ENCODE peak calls at places on chromosomes 6 and 20, in eight cellular contexts. R is astrocyte, X is IMR-90, A is uterus, H is K562, J is endodermal cell, B is brain microvascular endothelial cell, O is heart left ventricle. N is an unnamed sample.

GRCh38 chr6:169847141-169847674 is 95.8 kb downstream of the ERMARD start:
- DNase-seq in R (no peak), H (no peak), A (no peak), J (peak; percentile 27), O (no peak), B (no peak), X (no peak), N (no peak)

GRCh38 chr6:145315982-145316600 is 419.2 kb downstream of the EPM2A start:
- DNase-seq in H (no peak), J (peak; percentile 46), R (no peak), B (no peak), X (peak; percentile 4), O (no peak), A (no peak), N (no peak)

GRCh38 chr6:25369450-25370086 is 90.4 kb downstream of the CARMIL1 start:
- DNase-seq in R (peak; percentile 45), X (no peak), O (peak; percentile 57), H (no peak), A (no peak), B (no peak), J (peak; percentile 71), N (no peak)

GRCh38 chr6:40011844-40012243 is 77.6 kb upstream of the MOCS1 start:
- DNase-seq in B (no peak), R (no peak), A (no peak), H (no peak), X (no peak), O (no peak), J (peak; percentile 49), N (no peak)

GRCh38 chr20:49595811-49596545 is 28.0 kb upstream of the PTGIS start:
- DNase-seq in A (peak; percentile 64), R (peak; percentile 85), X (peak; percentile 67), O (no peak), B (peak; percentile 64), J (no peak), H (no peak), N (no peak)

GRCh38 chr6:133983099-133983939 is 30.3 kb downstream of the TBPL1 start:
- DNase-seq in X (peak; percentile 53), A (no peak), J (peak; percentile 57), H (peak; percentile 47), R (peak; percentile 67), B (peak; percentile 35), O (no peak), N (peak; percentile 48)

GRCh38 chr20:50313827-50314226 is 123.2 kb downstream of the CEBPB start:
- DNase-seq in J (peak; percentile 17), A (no peak), O (no peak), R (no peak), B (no peak), X (no peak), H (no peak), N (no peak)

GRCh38 chr6:32854376-32855178 is 585 bp downstream of the PSMB9 start:
- DNase-seq in H (peak; percentile 39), A (peak; percentile 65), B (no peak), O (peak; percentile 50), X (peak; percentile 33), R (no peak), J (no peak), N (peak; percentile 20)

GRCh38 chr6:125274935-125275334 is 26.8 kb downstream of the HDDC2 start:
- DNase-seq in O (no peak), A (no peak), R (no peak), X (no peak), B (no peak), H (no peak), J (no peak), N (no peak)

GRCh38 chr6:150881911-150882481 is 16.5 kb downstream of the MTHFD1L start:
- DNase-seq in O (peak; percentile 64), B (peak; percentile 99), A (peak; percentile 54), R (peak; percentile 99), H (no peak), J (peak; percentile 31), X (peak; percentile 100), N (no peak)

GRCh38 chr6:31776961-31777666 is at the start of gene VWA7:
- DNase-seq in R (peak; percentile 66), B (peak; percentile 54), X (peak; percentile 70), H (peak; percentile 99), A (peak; percentile 90), J (peak; percentile 56), O (peak; percentile 78), N (peak; percentile 33)

GRCh38 chr6:131597448-131597847 is 24.4 kb downstream of the ARG1 start:
- DNase-seq in J (no peak), B (no peak), H (no peak), O (no peak), R (no peak), X (no peak), A (no peak), N (no peak)

GRCh38 chr6:41954668-41955067 is 13.1 kb upstream of the CCND3 start:
- DNase-seq in H (no peak), X (no peak), R (no peak), J (no peak), B (no peak), A (no peak), O (no peak), N (no peak)

GRCh38 chr6:142408409-142408808 is 106.6 kb downstream of the ADGRG6 start:
- DNase-seq in A (no peak), H (no peak), O (no peak), B (no peak), J (no peak), X (no peak), R (no peak), N (no peak)

GRCh38 chr6:134436281-134436815 is 118.4 kb upstream of the SGK1 start:
- DNase-seq in J (no peak), B (peak; percentile 98), X (peak; percentile 99), H (peak; percentile 76), A (peak; percentile 28), R (peak; percentile 97), O (peak; percentile 44), N (peak; percentile 31)

GRCh38 chr6:153058909-153059308 is 56.4 kb upstream of the MTRF1L start:
- DNase-seq in O (no peak), B (no peak), A (no peak), X (peak; percentile 4), J (no peak), R (no peak), H (no peak), N (no peak)

GRCh38 chr20:58171796-58172425 is 56.5 kb downstream of the ANKRD60 start:
- DNase-seq in R (no peak), H (no peak), J (no peak), B (no peak), A (no peak), O (no peak), X (no peak), N (no peak)

GRCh38 chr6:1612386-1612893 is 2.7 kb downstream of the FOXC1 start:
- DNase-seq in B (no peak), X (no peak), H (no peak), O (no peak), J (peak; percentile 29), A (no peak), R (no peak), N (no peak)

GRCh38 chr6:1611572-1612385 is 2.1 kb downstream of the FOXC1 start:
- DNase-seq in H (no peak), A (no peak), J (peak; percentile 88), X (peak; percentile 53), O (peak; percentile 28), R (peak; percentile 32), B (no peak), N (no peak)

GRCh38 chr6:1609662-1610496 is at the start of gene FOXC1:
- DNase-seq in B (peak; percentile 85), X (peak; percentile 94), J (peak; percentile 93), A (peak; percentile 81), R (peak; percentile 81), H (no peak), O (peak; percentile 90), N (no peak)

GRCh38 chr6:1610497-1611321 is 994 bp downstream of the FOXC1 start:
- DNase-seq in B (no peak), J (peak; percentile 79), R (peak; percentile 32), H (no peak), A (no peak), O (peak; percentile 41), X (peak; percentile 29), N (no peak)

GRCh38 chr6:1611322-1611571 is 1.5 kb downstream of the FOXC1 start:
- DNase-seq in R (no peak), H (no peak), J (no peak), A (no peak), B (no peak), O (peak; percentile 30), X (peak; percentile 50), N (no peak)
- H3K27ac ChIP-seq in R (no peak overlapping the region), H (no peak overlapping the region), J (no peak overlapping the region), A (peak overlapping the region; percentile 89), B (no peak overlapping the region), O (peak overlapping the region; percentile 88), X (peak overlapping the region; percentile 99), N (no peak overlapping the region)

DNA sequence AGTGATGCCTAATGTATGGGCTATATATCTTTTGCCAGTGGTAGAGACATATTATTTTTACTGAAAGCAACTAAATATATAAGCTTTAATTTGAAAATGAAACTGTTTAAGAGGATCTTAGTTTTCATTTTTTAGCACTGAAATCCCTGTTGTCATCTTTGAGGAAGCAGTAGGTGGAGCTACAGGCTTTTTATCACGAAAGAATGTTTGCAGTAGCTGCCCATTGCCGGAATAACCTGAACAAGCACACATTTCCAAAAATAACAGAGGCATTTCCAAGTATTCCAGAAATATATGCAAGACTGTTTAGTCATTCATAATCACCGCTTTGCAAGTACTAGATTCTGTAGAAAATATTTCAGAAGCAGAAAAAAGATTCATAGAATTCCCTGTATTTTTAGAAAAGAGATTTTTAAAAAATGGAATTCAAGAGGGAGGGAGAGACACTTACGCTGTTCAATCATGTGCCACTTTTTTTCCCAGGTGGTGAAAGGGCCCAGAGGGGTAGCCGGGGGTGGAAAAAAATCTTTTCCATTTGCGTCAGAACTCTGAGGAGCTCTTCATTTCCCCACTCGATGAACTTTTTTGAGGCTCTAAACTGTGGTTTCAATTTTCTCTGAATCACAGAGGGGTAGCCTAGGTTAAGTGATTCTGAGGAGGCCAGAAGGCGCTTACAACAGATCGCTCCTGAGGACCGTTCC is 142.5 kb upstream of the FERMT1 start:
- DNase-seq in R (peak; percentile 85), B (peak; percentile 82), H (no peak), X (peak; percentile 73), A (no peak), O (no peak), J (no peak), N (no peak)
- TF ChIP-seq CTCF in R (peak; percentile 54), B (peak; percentile 52), H (no peak), X (peak; percentile 67), A (peak; percentile 10), O (peak; percentile 65), J (peak; percentile 73), N (no peak)

DNA sequence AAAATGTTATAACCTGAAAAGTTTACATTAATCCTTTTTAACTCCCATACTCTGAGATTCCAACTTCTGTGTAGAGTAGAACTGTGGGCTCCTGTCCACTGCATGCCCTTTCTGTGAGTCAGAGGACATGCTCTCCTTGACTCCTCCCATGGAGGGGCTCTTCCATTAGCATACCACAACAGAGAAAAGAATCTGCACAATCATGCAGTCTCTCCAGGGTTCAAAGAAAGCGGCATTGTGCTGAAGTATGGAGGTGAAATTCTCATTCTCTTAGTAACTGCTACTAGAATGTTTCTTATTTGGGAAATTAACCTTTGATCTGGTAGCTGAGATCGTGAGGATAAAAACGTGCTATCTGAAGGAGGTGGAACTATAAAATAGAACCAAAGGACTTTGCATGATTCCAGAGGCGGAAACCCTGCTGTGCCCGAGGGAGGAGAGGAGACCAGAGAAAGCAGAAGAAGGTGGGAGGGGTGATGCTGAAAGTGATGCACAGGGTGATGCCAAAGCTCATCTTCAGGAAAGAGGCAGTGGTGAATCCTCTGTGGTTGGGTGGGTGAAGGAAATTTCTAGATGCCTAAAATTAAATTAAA is 202.2 kb upstream of the PCSK2 start:
- DNase-seq in R (peak; percentile 87), H (no peak), A (no peak), O (no peak), B (no peak), J (peak; percentile 80), X (peak; percentile 79), N (no peak)
- H3K27ac ChIP-seq in R (peak overlapping the region; percentile 57), H (no peak overlapping the region), A (no peak overlapping the region), O (no peak overlapping the region), B (no peak overlapping the region), J (peak overlapping the region; percentile 22), X (peak overlapping the region; percentile 83), N (no peak overlapping the region)

GRCh38 chr6:110688661-110689268 is 126.5 kb downstream of the CDK19 start:
- DNase-seq in B (no peak), R (no peak), X (no peak), O (no peak), H (no peak), A (no peak), J (peak; percentile 52), N (no peak)
- TF ChIP-seq CTCF in B (no peak), R (no peak), X (no peak), O (no peak), H (no peak), A (no peak), J (no peak), N (no peak)